ENCODE peak calls at places on chromosomes 7 and 10, in five cellular contexts. G, F, N, V and K are unnamed samples.

GRCh38 chr7:85103962-85104361 is 82.9 kb downstream of the SEMA3D start:
- DNase-seq in G (peak), F (peak), N (no peak), V (no peak), K (no peak)

GRCh38 chr10:101493782-101494281 is 94.2 kb downstream of the POLL start:
- DNase-seq in G (no peak), F (no peak), N (no peak), V (no peak), K (no peak)

GRCh38 chr7:150890853-150891584 is 38.7 kb downstream of the AOC1 start:
- DNase-seq in G (no peak), F (no peak), N (no peak), V (no peak), K (no peak)

GRCh38 chr7:100380180-100380579 is 6.9 kb downstream of the PILRA start:
- DNase-seq in G (peak), F (no peak), N (no peak), V (no peak), K (no peak)

GRCh38 chr7:69864283-69864682 is 266.0 kb downstream of the AUTS2 start:
- DNase-seq in G (no peak), F (peak), N (no peak), V (no peak), K (no peak)

GRCh38 chr10:100748251-100749058 is 3.1 kb downstream of the PAX2 start:
- DNase-seq in G (no peak), F (no peak), N (no peak), V (no peak), K (no peak)

GRCh38 chr7:7996568-7996967 is 28.0 kb downstream of the GLCCI1 start:
- DNase-seq in G (no peak), F (peak), N (no peak), V (no peak), K (peak)

GRCh38 chr7:133052357-133052756 is 29.5 kb downstream of the CHCHD3 start:
- DNase-seq in G (no peak), F (no peak), N (no peak), V (no peak), K (no peak)

GRCh38 chr7:117127585-117128168 is 174.4 kb downstream of the ST7 start:
- DNase-seq in G (peak), F (peak), N (no peak), V (peak), K (no peak)

GRCh38 chr7:105003875-105004510 is 10.0 kb upstream of the KMT2E start:
- DNase-seq in G (no peak), F (peak), N (no peak), V (no peak), K (no peak)

GRCh38 chr7:126803990-126804389 is 448.8 kb downstream of the GRM8 start:
- DNase-seq in G (no peak), F (no peak), N (no peak), V (no peak), K (no peak)

GRCh38 chr10:33772370-33773331 is 438.2 kb upstream of the NRP1 start:
- DNase-seq in G (peak), F (peak), N (no peak), V (no peak), K (no peak)

GRCh38 chr7:102415685-102416225 is 17.6 kb upstream of the ORAI2 start:
- DNase-seq in G (no peak), F (no peak), N (no peak), V (peak), K (no peak)

GRCh38 chr7:142908921-142909870 is 23.7 kb upstream of the TRPV6 start:
- DNase-seq in G (peak), F (peak), N (peak), V (no peak), K (no peak)

GRCh38 chr10:77842652-77843212 is 83.8 kb downstream of the DLG5 start:
- DNase-seq in G (no peak), F (no peak), N (no peak), V (no peak), K (no peak)

GRCh38 chr7:44071726-44072363 is 6.5 kb upstream of the PGAM2 start:
- DNase-seq in G (no peak), F (no peak), N (no peak), V (no peak), K (no peak)

GRCh38 chr7:84188811-84189405 is 5.7 kb downstream of the SEMA3A start:
- DNase-seq in G (peak), F (no peak), N (no peak), V (no peak), K (no peak)

GRCh38 chr7:30074422-30075030 is 46.3 kb downstream of the PLEKHA8 start:
- DNase-seq in G (peak), F (peak), N (no peak), V (no peak), K (no peak)

GRCh38 chr7:12954374-12954773 is 266.9 kb downstream of the ARL4A start:
- DNase-seq in G (no peak), F (no peak), N (no peak), V (no peak), K (no peak)

GRCh38 chr7:23893172-23893941 is 183.3 kb downstream of the STK31 start:
- DNase-seq in G (no peak), F (peak), N (no peak), V (no peak), K (no peak)

GRCh38 chr10:129548534-129549130 is 81.6 kb downstream of the MGMT start:
- DNase-seq in G (no peak), F (no peak), N (no peak), V (no peak), K (no peak)

GRCh38 chr10:69646688-69647060 is 16.6 kb downstream of the FAM241B start:
- DNase-seq in G (no peak), F (no peak), N (no peak), V (no peak), K (no peak)

GRCh38 chr7:141386881-141387280 is 164.3 kb upstream of the AGK start:
- DNase-seq in G (no peak), F (no peak), N (no peak), V (no peak), K (no peak)

GRCh38 chr10:59362991-59363390 is 642 bp upstream of the FAM13C start:
- DNase-seq in G (no peak), F (peak), N (no peak), V (no peak), K (no peak)

GRCh38 chr10:94622666-94623205 is 60.8 kb upstream of the CYP2C18 start:
- DNase-seq in G (no peak), F (no peak), N (no peak), V (no peak), K (no peak)

GRCh38 chr7:42319631-42320030 is 82.6 kb upstream of the GLI3 start:
- DNase-seq in G (no peak), F (no peak), N (no peak), V (no peak), K (no peak)

GRCh38 chr7:121046893-121047468 is 58.5 kb downstream of the CPED1 start:
- DNase-seq in G (no peak), F (no peak), N (no peak), V (no peak), K (no peak)

GRCh38 chr7:158586499-158587191 is 978 bp downstream of the PTPRN2 start:
- DNase-seq in G (no peak), F (no peak), N (no peak), V (no peak), K (no peak)

GRCh38 chr10:50876409-50876808 is 9.0 kb downstream of the A1CF start:
- DNase-seq in G (no peak), F (no peak), N (no peak), V (no peak), K (no peak)

DNA sequence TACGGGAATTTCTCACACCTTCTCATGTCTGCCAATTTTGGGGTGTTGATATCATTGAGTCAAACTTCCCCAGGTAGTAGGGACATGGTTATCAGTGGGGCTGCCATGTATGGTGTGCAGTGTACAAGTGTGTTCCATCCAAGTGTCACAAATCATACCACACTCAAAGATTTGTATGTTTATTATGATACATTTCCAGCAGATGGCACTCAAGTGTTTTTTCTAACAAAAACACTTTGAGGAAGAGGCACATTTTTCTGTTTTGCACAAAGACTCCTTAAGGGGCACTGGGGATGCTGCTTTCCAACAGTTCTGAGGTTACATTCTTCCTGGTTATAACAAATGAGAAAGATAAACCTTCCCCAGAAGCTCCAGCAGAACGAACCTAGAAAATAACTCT is 414.5 kb downstream of the REEP3 start:
- DNase-seq in G (peak), F (no peak), N (peak), V (no peak), K (no peak)
- TF ChIP-seq CTCF in G (no peak), F (no peak), N (peak), V (no peak), K (no peak)

GRCh38 chr7:45918556-45918955 is 2.5 kb downstream of the IGFBP3 start:
- DNase-seq in G (no peak), F (no peak), N (no peak), V (no peak), K (no peak)

GRCh38 chr7:45920543-45921380 is at the start of gene IGFBP3:
- DNase-seq in G (no peak), F (peak), N (peak), V (peak), K (no peak)

GRCh38 chr7:45919231-45919825 is 1.7 kb downstream of the IGFBP3 start:
- DNase-seq in G (no peak), F (no peak), N (no peak), V (no peak), K (no peak)

GRCh38 chr7:45921381-45921698 is 268 bp upstream of the IGFBP3 start:
- DNase-seq in G (no peak), F (no peak), N (no peak), V (no peak), K (no peak)

DNA sequence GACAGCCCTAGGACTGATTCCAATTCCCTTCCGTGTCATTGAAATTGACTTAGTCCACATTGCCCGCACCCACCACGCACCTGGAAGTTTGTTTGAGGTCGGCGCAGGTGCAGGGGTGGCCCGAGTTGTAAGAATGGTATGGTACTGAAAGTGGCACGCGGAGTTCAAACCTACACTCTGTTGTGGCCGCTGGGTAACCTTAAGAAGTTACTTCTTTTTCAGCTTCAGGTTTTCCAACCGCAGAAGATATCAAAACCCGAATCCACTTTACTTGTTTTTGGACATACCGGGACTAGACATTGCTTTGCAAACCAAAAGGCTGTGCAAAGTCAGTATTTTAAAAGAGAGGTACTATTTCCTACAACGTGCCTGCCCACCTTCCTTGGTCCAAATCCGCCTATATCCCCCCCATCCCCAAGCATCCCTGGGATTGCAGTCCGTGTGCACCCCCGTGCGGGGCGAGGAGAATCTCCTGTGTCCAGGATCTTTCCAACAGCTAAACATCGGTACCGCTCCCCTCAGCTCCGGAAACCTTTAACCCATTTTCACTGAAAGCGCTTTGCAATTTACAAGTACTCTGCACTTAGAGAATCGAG is 1.0 kb downstream of the IGFBP3 start:
- DNase-seq in G (no peak), F (no peak), N (no peak), V (no peak), K (no peak)
- H3K4me3 ChIP-seq in G (no peak), F (peak), N (peak), V (peak), K (no peak)

GRCh38 chr10:110525349-110526260 is 27.9 kb downstream of the DUSP5 start:
- DNase-seq in G (peak), F (peak), N (no peak), V (no peak), K (no peak)

GRCh38 chr10:110522365-110522988 is 24.8 kb downstream of the DUSP5 start:
- DNase-seq in G (no peak), F (peak), N (no peak), V (no peak), K (no peak)

GRCh38 chr10:110524179-110524863 is 26.6 kb downstream of the DUSP5 start:
- DNase-seq in G (no peak), F (peak), N (no peak), V (no peak), K (no peak)

GRCh38 chr10:110523736-110524135 is 26.0 kb downstream of the DUSP5 start:
- DNase-seq in G (no peak), F (no peak), N (no peak), V (no peak), K (no peak)

DNA sequence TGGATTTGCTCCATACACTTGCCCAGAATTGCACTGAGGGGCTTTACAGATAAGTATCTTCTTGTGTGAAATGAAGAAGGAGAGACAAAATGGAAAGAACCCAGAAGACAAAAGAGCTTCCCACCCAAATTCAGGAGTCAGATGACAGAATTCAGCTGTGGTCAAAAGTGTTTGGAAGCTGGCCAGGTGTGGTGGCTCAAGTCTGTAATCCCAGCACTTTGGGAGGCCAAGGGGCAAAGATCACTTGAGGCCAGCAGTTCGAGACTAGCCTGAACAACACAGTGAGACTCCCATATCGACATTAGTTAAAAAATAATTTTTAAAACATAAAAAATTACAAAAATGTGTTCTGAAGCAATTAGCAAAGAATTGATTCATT is 27.1 kb downstream of the DUSP5 start:
- DNase-seq in G (no peak), F (peak), N (no peak), V (no peak), K (no peak)
- TF ChIP-seq CTCF in G (no peak), F (no peak), N (no peak), V (no peak), K (no peak)

GRCh38 chr7:1940402-1940786 is 270.3 kb downstream of the ELFN1 start:
- DNase-seq in G (peak), F (peak), N (no peak), V (peak), K (peak)
- H3K4me3 ChIP-seq in G (peak), F (peak), N (no peak), V (peak), K (peak)

GRCh38 chr7:108114117-108114841 is 15.9 kb downstream of the LAMB4 start:
- DNase-seq in G (peak), F (no peak), N (peak), V (no peak), K (no peak)
- TF ChIP-seq CTCF in G (peak), F (peak), N (peak), V (peak), K (peak)